ENCODE peak calls at places on chromosomes 11 and 22, in eight cellular contexts. One of them, this sample, is unnamed. For H3K27me3, the result is how much of the 10 kb centered on the place peaks cover.

GRCh38 chr22:20638143-20638870 is 130.9 kb downstream of the MED15 start:
- DNase-seq in tibial nerve: no peak
- DNase-seq in suprapubic skin: peak
- DNase-seq in breast epithelium: no peak
- DNase-seq in adrenal gland: no peak
- DNase-seq in esophagus squamous epithelium: no peak
- DNase-seq in HCT116: no peak
- DNase-seq in transverse colon: no peak
- DNase-seq in this sample: peak

GRCh38 chr11:134069996-134070845 is 1.3 kb downstream of the JAM3 start:
- DNase-seq in tibial nerve: no peak
- DNase-seq in suprapubic skin: no peak
- DNase-seq in breast epithelium: no peak
- DNase-seq in adrenal gland: no peak
- DNase-seq in esophagus squamous epithelium: no peak
- DNase-seq in HCT116: no peak
- DNase-seq in transverse colon: no peak
- DNase-seq in this sample: peak

GRCh38 chr11:17498475-17498874 is 21.8 kb upstream of the ABCC8 start:
- DNase-seq in tibial nerve: no peak
- DNase-seq in suprapubic skin: no peak
- DNase-seq in breast epithelium: no peak
- DNase-seq in adrenal gland: no peak
- DNase-seq in esophagus squamous epithelium: no peak
- DNase-seq in HCT116: no peak
- DNase-seq in transverse colon: no peak
- DNase-seq in this sample: no peak

GRCh38 chr11:33657757-33658156 is 42.9 kb downstream of the C11orf91 start:
- DNase-seq in tibial nerve: no peak
- DNase-seq in suprapubic skin: no peak
- DNase-seq in breast epithelium: no peak
- DNase-seq in adrenal gland: peak
- DNase-seq in esophagus squamous epithelium: no peak
- DNase-seq in HCT116: no peak
- DNase-seq in transverse colon: no peak
- DNase-seq in this sample: no peak

GRCh38 chr11:15641191-15641810 is 526.6 kb downstream of the INSC start:
- DNase-seq in tibial nerve: no peak
- DNase-seq in suprapubic skin: no peak
- DNase-seq in breast epithelium: no peak
- DNase-seq in adrenal gland: no peak
- DNase-seq in esophagus squamous epithelium: no peak
- DNase-seq in HCT116: no peak
- DNase-seq in transverse colon: no peak
- DNase-seq in this sample: no peak

GRCh38 chr11:126561327-126561893 is 205.9 kb downstream of the ST3GAL4 start:
- DNase-seq in tibial nerve: no peak
- DNase-seq in suprapubic skin: no peak
- DNase-seq in breast epithelium: no peak
- DNase-seq in adrenal gland: peak
- DNase-seq in esophagus squamous epithelium: no peak
- DNase-seq in HCT116: no peak
- DNase-seq in transverse colon: no peak
- DNase-seq in this sample: peak

GRCh38 chr11:42161886-42162285 is 702.4 kb upstream of the LRRC4C start:
- DNase-seq in tibial nerve: no peak
- DNase-seq in suprapubic skin: no peak
- DNase-seq in breast epithelium: no peak
- DNase-seq in adrenal gland: no peak
- DNase-seq in esophagus squamous epithelium: no peak
- DNase-seq in HCT116: no peak
- DNase-seq in transverse colon: no peak
- DNase-seq in this sample: no peak

GRCh38 chr22:21741059-21741458 is 5.5 kb upstream of the YPEL1 start:
- DNase-seq in tibial nerve: no peak
- DNase-seq in suprapubic skin: no peak
- DNase-seq in breast epithelium: no peak
- DNase-seq in adrenal gland: no peak
- DNase-seq in esophagus squamous epithelium: no peak
- DNase-seq in HCT116: no peak
- DNase-seq in transverse colon: no peak
- DNase-seq in this sample: no peak

GRCh38 chr11:8298801-8299786 is 35.4 kb upstream of the LMO1 start:
- DNase-seq in tibial nerve: no peak
- DNase-seq in suprapubic skin: no peak
- DNase-seq in breast epithelium: no peak
- DNase-seq in adrenal gland: no peak
- DNase-seq in esophagus squamous epithelium: no peak
- DNase-seq in HCT116: no peak
- DNase-seq in transverse colon: no peak
- DNase-seq in this sample: no peak

GRCh38 chr22:17785185-17786184 is 11.2 kb upstream of the BID start:
- DNase-seq in tibial nerve: no peak
- DNase-seq in suprapubic skin: no peak
- DNase-seq in breast epithelium: no peak
- DNase-seq in adrenal gland: peak
- DNase-seq in esophagus squamous epithelium: no peak
- DNase-seq in HCT116: peak
- DNase-seq in transverse colon: peak
- DNase-seq in this sample: peak

GRCh38 chr11:65636810-65637557 is 917 bp upstream of the SIPA1 start:
- DNase-seq in tibial nerve: no peak
- DNase-seq in suprapubic skin: no peak
- DNase-seq in breast epithelium: no peak
- DNase-seq in adrenal gland: no peak
- DNase-seq in esophagus squamous epithelium: no peak
- DNase-seq in HCT116: no peak
- DNase-seq in transverse colon: no peak
- DNase-seq in this sample: no peak

GRCh38 chr11:65639623-65640482 is 2.0 kb downstream of the SIPA1 start:
- DNase-seq in tibial nerve: no peak
- DNase-seq in suprapubic skin: no peak
- DNase-seq in breast epithelium: no peak
- DNase-seq in adrenal gland: peak
- DNase-seq in esophagus squamous epithelium: peak
- DNase-seq in HCT116: no peak
- DNase-seq in transverse colon: peak
- DNase-seq in this sample: no peak

GRCh38 chr11:65634905-65635731 is 2.8 kb upstream of the SIPA1 start:
- DNase-seq in tibial nerve: no peak
- DNase-seq in suprapubic skin: no peak
- DNase-seq in breast epithelium: no peak
- DNase-seq in adrenal gland: no peak
- DNase-seq in esophagus squamous epithelium: no peak
- DNase-seq in HCT116: no peak
- DNase-seq in transverse colon: no peak
- DNase-seq in this sample: no peak

GRCh38 chr11:65636108-65636809 is 1.6 kb upstream of the SIPA1 start:
- DNase-seq in tibial nerve: no peak
- DNase-seq in suprapubic skin: no peak
- DNase-seq in breast epithelium: no peak
- DNase-seq in adrenal gland: no peak
- DNase-seq in esophagus squamous epithelium: no peak
- DNase-seq in HCT116: no peak
- DNase-seq in transverse colon: no peak
- DNase-seq in this sample: no peak

GRCh38 chr11:65637794-65638317 is at the start of gene SIPA1:
- DNase-seq in tibial nerve: peak
- DNase-seq in suprapubic skin: no peak
- DNase-seq in breast epithelium: no peak
- DNase-seq in adrenal gland: peak
- DNase-seq in esophagus squamous epithelium: no peak
- DNase-seq in HCT116: peak
- DNase-seq in transverse colon: peak
- DNase-seq in this sample: peak
- TF ChIP-seq POLR2A in tibial nerve: peak
- TF ChIP-seq POLR2A in suprapubic skin: peak
- TF ChIP-seq POLR2A in breast epithelium: no peak
- TF ChIP-seq POLR2A in adrenal gland: peak
- TF ChIP-seq POLR2A in esophagus squamous epithelium: no peak
- TF ChIP-seq POLR2A in HCT116: peak
- TF ChIP-seq POLR2A in transverse colon: peak
- TF ChIP-seq POLR2A in this sample: no peak

GRCh38 chr11:72605958-72606357 is 68.3 kb downstream of the PDE2A start:
- DNase-seq in tibial nerve: no peak
- DNase-seq in suprapubic skin: no peak
- DNase-seq in breast epithelium: no peak
- DNase-seq in adrenal gland: peak
- DNase-seq in esophagus squamous epithelium: no peak
- DNase-seq in HCT116: no peak
- DNase-seq in transverse colon: no peak
- DNase-seq in this sample: peak

GRCh38 chr11:72609045-72609444 is 65.2 kb downstream of the PDE2A start:
- DNase-seq in tibial nerve: no peak
- DNase-seq in suprapubic skin: no peak
- DNase-seq in breast epithelium: no peak
- DNase-seq in adrenal gland: no peak
- DNase-seq in esophagus squamous epithelium: no peak
- DNase-seq in HCT116: no peak
- DNase-seq in transverse colon: no peak
- DNase-seq in this sample: no peak

GRCh38 chr11:72607101-72607468 is 67.1 kb downstream of the PDE2A start:
- DNase-seq in tibial nerve: no peak
- DNase-seq in suprapubic skin: no peak
- DNase-seq in breast epithelium: no peak
- DNase-seq in adrenal gland: no peak
- DNase-seq in esophagus squamous epithelium: no peak
- DNase-seq in HCT116: no peak
- DNase-seq in transverse colon: no peak
- DNase-seq in this sample: no peak

GRCh38 chr11:72606362-72607100 is 67.7 kb downstream of the PDE2A start:
- DNase-seq in tibial nerve: no peak
- DNase-seq in suprapubic skin: no peak
- DNase-seq in breast epithelium: no peak
- DNase-seq in adrenal gland: no peak
- DNase-seq in esophagus squamous epithelium: no peak
- DNase-seq in HCT116: no peak
- DNase-seq in transverse colon: no peak
- DNase-seq in this sample: peak

DNA sequence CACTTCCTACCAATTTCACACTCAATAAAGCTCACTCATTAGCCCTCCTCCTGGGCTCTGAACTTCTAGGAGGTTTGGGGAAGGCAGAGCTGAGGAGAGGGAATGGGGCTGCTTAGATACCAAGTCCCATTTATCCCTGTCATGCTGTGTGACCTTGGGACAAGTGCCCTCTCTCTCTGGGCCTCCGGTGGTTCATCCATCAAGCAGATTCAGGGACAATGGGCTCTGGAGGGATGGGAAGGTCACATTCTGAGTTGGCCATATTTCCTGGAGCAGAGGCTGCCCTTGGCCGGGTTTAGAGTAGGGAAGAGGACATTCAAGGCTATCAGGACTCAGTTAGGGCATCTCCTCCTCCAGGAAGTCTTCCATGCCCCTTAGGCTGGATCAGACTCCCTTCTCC is 66.7 kb downstream of the PDE2A start:
- DNase-seq in tibial nerve: no peak
- DNase-seq in suprapubic skin: no peak
- DNase-seq in breast epithelium: no peak
- DNase-seq in adrenal gland: peak
- DNase-seq in esophagus squamous epithelium: no peak
- DNase-seq in HCT116: no peak
- DNase-seq in transverse colon: no peak
- DNase-seq in this sample: no peak
- H3K27me3 ChIP-seq in tibial nerve: under half
- H3K27me3 ChIP-seq in suprapubic skin: under half
- H3K27me3 ChIP-seq in breast epithelium: under half
- H3K27me3 ChIP-seq in adrenal gland: under half
- H3K27me3 ChIP-seq in esophagus squamous epithelium: under half
- H3K27me3 ChIP-seq in HCT116: under half
- H3K27me3 ChIP-seq in transverse colon: under half
- H3K27me3 ChIP-seq in this sample: under half

GRCh38 chr11:67468835-67469811 is at the start of gene TMEM134:
- DNase-seq in tibial nerve: peak
- DNase-seq in suprapubic skin: peak
- DNase-seq in breast epithelium: peak
- DNase-seq in adrenal gland: peak
- DNase-seq in esophagus squamous epithelium: peak
- DNase-seq in HCT116: peak
- DNase-seq in transverse colon: peak
- DNase-seq in this sample: peak

GRCh38 chr11:67470337-67471002 is 1.4 kb upstream of the TMEM134 start:
- DNase-seq in tibial nerve: no peak
- DNase-seq in suprapubic skin: no peak
- DNase-seq in breast epithelium: no peak
- DNase-seq in adrenal gland: no peak
- DNase-seq in esophagus squamous epithelium: no peak
- DNase-seq in HCT116: no peak
- DNase-seq in transverse colon: no peak
- DNase-seq in this sample: no peak

GRCh38 chr11:67466962-67467771 is 1.9 kb downstream of the TMEM134 start:
- DNase-seq in tibial nerve: no peak
- DNase-seq in suprapubic skin: no peak
- DNase-seq in breast epithelium: no peak
- DNase-seq in adrenal gland: no peak
- DNase-seq in esophagus squamous epithelium: no peak
- DNase-seq in HCT116: no peak
- DNase-seq in transverse colon: no peak
- DNase-seq in this sample: no peak

GRCh38 chr11:67468056-67468455 is 995 bp downstream of the TMEM134 start:
- DNase-seq in tibial nerve: no peak
- DNase-seq in suprapubic skin: peak
- DNase-seq in breast epithelium: peak
- DNase-seq in adrenal gland: no peak
- DNase-seq in esophagus squamous epithelium: no peak
- DNase-seq in HCT116: no peak
- DNase-seq in transverse colon: peak
- DNase-seq in this sample: no peak

GRCh38 chr11:67468509-67468834 is 579 bp downstream of the TMEM134 start:
- DNase-seq in tibial nerve: no peak
- DNase-seq in suprapubic skin: no peak
- DNase-seq in breast epithelium: no peak
- DNase-seq in adrenal gland: no peak
- DNase-seq in esophagus squamous epithelium: no peak
- DNase-seq in HCT116: no peak
- DNase-seq in transverse colon: no peak
- DNase-seq in this sample: no peak
- H3K4me3 ChIP-seq in tibial nerve: peak
- H3K4me3 ChIP-seq in suprapubic skin: peak
- H3K4me3 ChIP-seq in breast epithelium: peak
- H3K4me3 ChIP-seq in adrenal gland: peak
- H3K4me3 ChIP-seq in esophagus squamous epithelium: peak
- H3K4me3 ChIP-seq in HCT116: peak
- H3K4me3 ChIP-seq in transverse colon: peak
- H3K4me3 ChIP-seq in this sample: peak

DNA sequence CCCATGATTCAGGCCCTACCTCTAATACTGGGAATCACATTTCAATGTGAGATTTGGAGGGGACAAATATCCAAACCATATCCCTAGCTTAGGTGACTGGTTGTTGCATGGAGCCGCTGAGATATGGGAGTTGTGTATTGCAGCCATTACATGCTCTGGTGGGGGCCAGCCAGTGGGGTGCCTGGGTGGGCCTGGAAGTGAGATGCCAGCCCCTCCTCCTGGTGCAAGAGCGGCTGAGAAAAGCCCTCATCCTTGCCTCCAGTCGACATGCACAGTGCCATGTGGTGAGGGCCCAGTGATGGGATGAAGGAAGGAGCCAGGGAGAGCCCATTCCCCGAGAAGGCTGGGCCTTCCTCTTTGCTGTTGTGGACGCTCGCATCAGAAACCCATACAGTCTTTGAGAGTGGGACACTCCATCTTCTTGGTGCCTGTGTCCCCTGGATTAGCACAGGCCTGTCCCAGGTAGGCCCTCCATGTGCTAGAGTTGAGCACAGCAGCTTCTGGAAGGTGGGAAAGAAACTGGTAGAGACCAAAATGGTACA is 1043.0 kb downstream of the TBC1D22A start:
- DNase-seq in tibial nerve: no peak
- DNase-seq in suprapubic skin: no peak
- DNase-seq in breast epithelium: no peak
- DNase-seq in adrenal gland: peak
- DNase-seq in esophagus squamous epithelium: no peak
- DNase-seq in HCT116: no peak
- DNase-seq in transverse colon: no peak
- DNase-seq in this sample: no peak
- TF ChIP-seq POLR2A in tibial nerve: no peak
- TF ChIP-seq POLR2A in suprapubic skin: no peak
- TF ChIP-seq POLR2A in breast epithelium: no peak
- TF ChIP-seq POLR2A in adrenal gland: no peak
- TF ChIP-seq POLR2A in esophagus squamous epithelium: no peak
- TF ChIP-seq POLR2A in HCT116: no peak
- TF ChIP-seq POLR2A in transverse colon: no peak
- TF ChIP-seq POLR2A in this sample: no peak